ENCODE peak calls at places on chromosomes 3 and 15, in four cellular contexts. V is GM12891, U is H1, Z is GM12878. P is an unnamed sample.

GRCh38 chr3:13718437-13718836 is 161.4 kb downstream of the WNT7A start:
- DNase-seq in U (peak), Z (no peak), V (no peak), P (no peak)

GRCh38 chr3:67804089-67804488 is 149.7 kb upstream of the SUCLG2 start:
- DNase-seq in V (no peak), Z (no peak), U (no peak), P (no peak)

GRCh38 chr3:177733233-177733632 is 536.0 kb upstream of the TBL1XR1 start:
- DNase-seq in U (no peak), Z (no peak), V (no peak), P (no peak)

GRCh38 chr3:49519266-49519665 is 35.0 kb upstream of the BSN start:
- DNase-seq in Z (no peak), U (no peak), V (no peak), P (no peak)

GRCh38 chr3:160564949-160565441 is 376 bp downstream of the KPNA4 start:
- DNase-seq in Z (no peak), V (peak), U (peak), P (peak)

GRCh38 chr15:61812476-61812875 is 247.8 kb downstream of the VPS13C start:
- DNase-seq in U (no peak), Z (no peak), V (no peak), P (no peak)

GRCh38 chr3:54649551-54649950 is 278.3 kb downstream of the LRTM1 start:
- DNase-seq in Z (no peak), U (no peak), V (no peak), P (no peak)

GRCh38 chr15:96354731-96355560 is 24.4 kb downstream of the NR2F2 start:
- DNase-seq in V (no peak), U (no peak), Z (no peak), P (no peak)

GRCh38 chr3:184379375-184380209 is at the start of gene CHRD:
- DNase-seq in Z (no peak), V (no peak), U (no peak), P (no peak)

GRCh38 chr3:51514210-51514609 is 14.4 kb upstream of the DCAF1 start:
- DNase-seq in U (no peak), Z (no peak), V (no peak), P (no peak)

GRCh38 chr3:123750659-123751420 is 133.3 kb downstream of the MYLK start:
- DNase-seq in Z (no peak), V (no peak), U (peak), P (no peak)

GRCh38 chr15:69893863-69894262 is 203.9 kb downstream of the TLE3 start:
- DNase-seq in Z (no peak), U (peak), V (no peak), P (no peak)

GRCh38 chr15:86916671-86917450 is 837.2 kb downstream of the AGBL1 start:
- DNase-seq in Z (no peak), U (no peak), V (no peak), P (no peak)

GRCh38 chr3:122961146-122961545 is 66.4 kb downstream of the SEMA5B start:
- DNase-seq in V (no peak), U (no peak), Z (no peak), P (no peak)

GRCh38 chr3:99829844-99830243 is 12.2 kb downstream of the CMSS1 start:
- DNase-seq in Z (no peak), U (no peak), V (no peak), P (no peak)

GRCh38 chr3:40843851-40844548 is 319.2 kb downstream of the ZNF621 start:
- DNase-seq in Z (no peak), V (no peak), U (no peak), P (no peak)

GRCh38 chr15:70748281-70748747 is 15.0 kb downstream of the UACA start:
- DNase-seq in Z (no peak), U (no peak), V (no peak), P (no peak)

GRCh38 chr3:179321585-179322322 is 1.1 kb upstream of the ZNF639 start:
- DNase-seq in V (no peak), Z (no peak), U (peak), P (no peak)

GRCh38 chr3:110811050-110811449 is 260.6 kb upstream of the NECTIN3 start:
- DNase-seq in U (no peak), Z (no peak), V (no peak), P (no peak)

GRCh38 chr3:117997201-117998049 is 1037.2 kb downstream of the IGSF11 start:
- DNase-seq in Z (peak), U (peak), V (peak), P (peak)

GRCh38 chr3:112111785-112112402 is 21.2 kb downstream of the GCSAM start:
- DNase-seq in U (no peak), V (no peak), Z (no peak), P (no peak)

GRCh38 chr3:2765002-2765579 is 345.1 kb downstream of the IL5RA start:
- DNase-seq in V (no peak), Z (no peak), U (no peak), P (no peak)

GRCh38 chr15:51652084-51652668 is 29.1 kb upstream of the SCG3 start:
- DNase-seq in V (no peak), Z (no peak), U (no peak), P (no peak)

GRCh38 chr15:41561777-41562145 is 2.7 kb downstream of the TYRO3 start:
- DNase-seq in V (no peak), Z (no peak), U (peak), P (no peak)

GRCh38 chr15:77642793-77643430 is 10.2 kb upstream of the LINGO1 start:
- DNase-seq in V (no peak), Z (no peak), U (no peak), P (no peak)

GRCh38 chr3:182133752-182134151 is 422.0 kb downstream of the SOX2 start:
- DNase-seq in U (no peak), V (no peak), Z (no peak), P (no peak)

GRCh38 chr15:60840703-60841411 is 361.9 kb upstream of the ICE2 start:
- DNase-seq in U (no peak), V (no peak), Z (no peak), P (no peak)

GRCh38 chr3:148797822-148798221 is 29.8 kb upstream of the CPB1 start:
- DNase-seq in V (no peak), U (no peak), Z (no peak), P (no peak)

GRCh38 chr3:155778441-155778840 is 27.6 kb downstream of the C3orf33 start:
- DNase-seq in Z (no peak), V (no peak), U (no peak), P (no peak)

GRCh38 chr3:11391930-11392688 is 119.9 kb downstream of the ATG7 start:
- DNase-seq in U (no peak), V (no peak), Z (no peak), P (no peak)

DNA sequence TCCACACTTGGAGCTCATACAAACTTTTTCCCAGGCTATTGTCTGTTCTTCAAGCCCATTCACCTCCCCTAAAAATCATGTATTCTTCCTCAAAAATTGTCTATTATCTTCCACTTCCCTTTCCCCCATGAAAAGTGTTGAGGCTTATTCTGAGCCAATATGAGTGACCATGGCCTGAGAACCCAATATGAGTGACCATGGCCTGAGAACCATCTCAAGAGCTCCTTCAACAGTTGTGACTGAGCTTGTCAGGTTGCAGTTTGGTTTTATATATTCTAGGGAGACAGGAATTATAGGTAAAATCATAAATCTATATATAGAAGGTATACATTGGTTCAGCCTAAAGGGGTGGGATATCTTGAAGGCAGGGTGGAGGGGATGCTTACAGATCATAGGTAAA is 95.6 kb downstream of the TGFBR2 start:
- DNase-seq in V (no peak), Z (no peak), U (no peak), P (no peak)
- TF ChIP-seq POLR2AphosphoS5 in V (no peak), Z (no peak), U (no peak), P (no peak)

DNA sequence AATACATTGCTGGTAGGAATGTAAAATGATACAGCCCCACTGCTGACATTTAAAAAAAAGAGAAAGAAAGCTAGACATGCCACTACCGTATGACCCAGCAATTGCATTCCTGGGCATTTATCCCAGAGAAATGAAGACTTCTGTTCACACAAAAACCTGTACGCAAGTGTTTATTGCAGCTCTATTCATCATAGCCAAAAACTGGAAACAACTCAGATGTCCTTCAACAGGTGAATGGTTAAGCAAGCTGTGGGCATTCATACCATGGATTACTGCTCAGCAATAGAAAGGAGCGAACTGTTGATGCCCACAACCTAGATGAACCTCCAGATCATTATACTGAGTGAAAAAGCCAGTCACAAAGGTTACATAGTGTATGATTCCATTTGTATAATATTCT is 132.5 kb downstream of the MAP2K5 start:
- DNase-seq in V (no peak), U (no peak), Z (no peak), P (no peak)
- TF ChIP-seq POLR2A in V (no peak), U (no peak), Z (no peak), P (no peak)

GRCh38 chr3:196159526-196159925 is 51.7 kb downstream of the ZDHHC19 start:
- DNase-seq in V (no peak), Z (no peak), U (no peak), P (no peak)

GRCh38 chr3:196163212-196163611 is 48.0 kb downstream of the ZDHHC19 start:
- DNase-seq in Z (no peak), U (no peak), V (no peak), P (no peak)

GRCh38 chr3:196163687-196164493 is 47.3 kb downstream of the ZDHHC19 start:
- DNase-seq in Z (no peak), U (no peak), V (no peak), P (no peak)

GRCh38 chr3:196162679-196163078 is 48.5 kb downstream of the ZDHHC19 start:
- DNase-seq in V (no peak), Z (no peak), U (no peak), P (no peak)

DNA sequence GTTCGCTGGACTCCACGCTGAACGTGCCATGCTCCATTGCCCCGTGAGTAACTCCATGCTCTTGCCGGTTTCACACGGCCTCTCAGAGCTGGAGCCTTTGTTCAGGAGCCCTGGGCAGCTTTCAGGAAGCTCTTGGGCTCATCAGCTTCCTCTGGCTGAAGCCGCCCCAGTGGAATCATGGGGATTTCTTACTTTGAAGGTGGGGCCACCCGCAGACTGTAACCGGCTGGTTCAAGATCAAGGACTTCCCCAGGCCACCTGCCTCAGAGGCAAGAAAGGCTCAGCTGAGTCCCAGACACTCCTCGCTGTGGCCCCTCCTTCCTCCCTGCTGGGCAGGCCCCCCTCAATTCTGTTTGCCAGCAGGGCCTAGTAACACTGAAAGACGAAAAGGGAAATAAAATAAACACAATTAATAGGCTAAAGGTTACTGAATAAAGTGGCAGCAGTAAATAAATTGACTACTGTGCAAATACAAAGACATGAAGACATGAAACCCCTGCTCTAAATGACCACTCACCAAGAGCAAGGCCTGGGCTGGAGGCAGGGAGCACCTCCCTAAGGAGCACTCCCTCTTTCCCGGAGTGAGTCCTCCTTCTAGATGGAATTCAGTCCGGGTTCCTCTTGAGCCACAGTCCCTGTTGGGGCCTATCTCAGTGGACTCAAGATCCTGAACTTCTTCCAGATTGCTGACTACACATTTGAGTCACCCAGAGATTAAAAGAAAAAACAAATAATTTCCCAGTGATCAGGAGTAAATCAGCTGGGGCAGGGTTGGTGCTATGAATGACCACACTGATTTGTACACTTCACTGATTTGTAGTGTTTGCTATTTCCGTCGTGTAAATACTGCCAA is 51.0 kb downstream of the ZDHHC19 start:
- DNase-seq in U (peak), V (peak), Z (peak), P (peak)
- TF ChIP-seq TAF1 in U (no peak), V (no peak), Z (peak), P (peak)

GRCh38 chr3:190499157-190499556 is 14.7 kb upstream of the IL1RAP start:
- DNase-seq in V (no peak), Z (no peak), U (no peak), P (no peak)

GRCh38 chr3:190495796-190496195 is 18.1 kb upstream of the IL1RAP start:
- DNase-seq in U (no peak), V (no peak), Z (no peak), P (no peak)

GRCh38 chr3:190496859-190497258 is 17.0 kb upstream of the IL1RAP start:
- DNase-seq in Z (no peak), U (no peak), V (no peak), P (no peak)

GRCh38 chr3:190497809-190498208 is 16.1 kb upstream of the IL1RAP start:
- DNase-seq in V (no peak), U (no peak), Z (no peak), P (no peak)

DNA sequence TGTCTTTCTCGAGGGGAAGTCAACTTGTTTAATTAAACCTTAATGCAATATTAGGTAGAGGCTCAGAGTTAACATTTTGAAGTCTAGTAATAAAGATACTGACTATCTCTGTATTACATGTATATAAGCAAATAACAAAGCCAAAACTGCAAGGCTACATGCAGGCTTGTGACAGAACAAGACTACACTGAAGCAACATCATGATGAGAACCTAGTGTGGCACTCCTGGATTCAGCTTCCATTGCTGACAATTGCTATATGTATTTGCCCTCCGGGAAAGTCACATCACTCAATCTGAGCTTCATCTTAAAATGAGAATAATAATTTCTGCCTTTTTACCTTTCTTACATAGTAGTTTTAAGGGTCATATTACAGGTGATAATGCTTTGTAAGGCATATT is 15.6 kb upstream of the IL1RAP start:
- DNase-seq in U (no peak), V (no peak), Z (no peak), P (no peak)
- TF ChIP-seq POLR2AphosphoS5 in U (no peak), V (no peak), Z (no peak), P (no peak)

GRCh38 chr3:113695818-113696645 is at the start of gene USF3:
- DNase-seq in U (peak), Z (peak), V (peak), P (peak)

GRCh38 chr3:113696658-113697191 is 283 bp upstream of the USF3 start:
- DNase-seq in Z (peak), U (peak), V (peak), P (peak)

GRCh38 chr3:113698213-113698742 is 1.8 kb upstream of the USF3 start:
- DNase-seq in V (no peak), Z (no peak), U (no peak), P (no peak)

GRCh38 chr3:113698891-113699465 is 2.5 kb upstream of the USF3 start:
- DNase-seq in Z (no peak), V (no peak), U (peak), P (no peak)

DNA sequence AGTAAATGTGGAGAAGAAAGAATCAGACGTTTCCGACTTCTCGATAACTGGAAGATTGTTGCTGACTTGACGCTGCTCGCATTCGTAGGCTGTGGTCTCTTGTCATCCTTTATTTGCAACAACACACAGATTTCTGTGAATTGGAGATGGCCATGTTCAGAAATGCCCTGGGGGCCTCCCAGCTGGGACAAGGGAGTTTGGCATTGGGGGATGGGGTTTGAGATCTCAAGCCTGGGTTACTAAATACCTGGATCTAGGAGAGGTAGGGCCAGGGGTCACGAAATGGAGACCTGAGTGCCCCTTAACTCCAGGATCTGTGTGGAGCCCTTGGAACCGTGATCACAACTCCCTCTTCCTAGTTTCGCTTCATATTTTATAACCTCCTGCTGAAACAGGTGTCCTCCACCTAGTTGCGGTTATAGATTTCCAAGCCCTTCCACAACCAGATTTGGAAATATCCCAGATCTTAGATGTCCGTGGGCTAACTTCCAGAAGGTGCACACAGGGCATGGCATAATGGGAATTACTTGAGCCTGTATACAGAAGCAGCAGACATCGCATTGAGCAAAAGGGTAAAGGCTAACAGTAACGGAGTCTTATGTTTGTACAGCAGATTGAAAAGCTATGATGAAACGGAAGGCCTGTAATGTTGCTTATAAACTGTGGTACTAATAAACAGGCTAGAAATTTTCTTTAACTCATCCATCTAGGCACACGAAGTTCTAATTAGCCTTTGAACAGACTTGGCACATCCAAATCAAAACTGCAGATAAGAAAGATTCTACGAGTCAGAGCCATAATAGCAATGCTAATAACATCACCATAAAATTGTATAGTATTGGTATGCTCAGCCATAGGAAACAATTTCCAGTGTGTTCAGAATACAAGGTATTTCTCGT is 999 bp upstream of the USF3 start:
- DNase-seq in U (peak), Z (no peak), V (no peak), P (no peak)
- TF ChIP-seq POLR2A in U (no peak), Z (no peak), V (peak), P (no peak)

GRCh38 chr15:40238927-40239591 is at the start of gene PAK6:
- DNase-seq in V (no peak), U (peak), Z (no peak), P (no peak)
- TF ChIP-seq TAF1 in V (no peak), U (peak), Z (no peak), P (no peak)

GRCh38 chr3:8499181-8499611 is 2.4 kb upstream of the LMCD1 start:
- DNase-seq in V (no peak), U (no peak), Z (no peak), P (no peak)
- TF ChIP-seq POLR2AphosphoS5 in V (no peak), U (peak), Z (no peak), P (no peak)

GRCh38 chr3:47412842-47413520 is 32.2 kb downstream of the PTPN23 start:
- DNase-seq in Z (no peak), V (no peak), U (no peak), P (no peak)
- TF ChIP-seq POLR2A in Z (no peak), V (no peak), U (no peak), P (no peak)

DNA sequence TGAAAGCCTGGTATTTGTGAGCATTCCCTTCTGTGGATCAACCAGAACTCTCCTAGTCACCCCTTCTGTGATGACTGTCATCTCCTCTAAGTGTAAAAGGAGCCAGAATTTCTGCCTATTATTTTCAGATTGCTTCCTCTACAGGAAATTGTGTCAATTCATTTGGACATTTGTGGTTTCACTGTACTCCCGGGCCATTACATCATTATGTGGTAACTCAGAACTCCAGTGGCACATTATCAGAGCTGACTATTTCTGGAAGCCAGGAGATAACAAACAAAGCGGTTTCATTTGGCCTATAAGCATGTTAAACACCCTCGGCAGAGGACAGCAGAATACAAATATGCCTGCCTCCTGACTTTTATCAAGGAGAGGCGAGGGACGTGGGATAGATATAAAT is 193.6 kb upstream of the SEMA6D start:
- DNase-seq in Z (no peak), U (no peak), V (no peak), P (no peak)
- TF ChIP-seq TAF1 in Z (no peak), U (no peak), V (no peak), P (no peak)